ENCODE peak calls at places on chromosomes 11 and 22, in seven cellular contexts. One of them, this sample, is unnamed.

GRCh38 chr11:95068549-95068948 is 1.8 kb downstream of the SRSF8 start:
- DNase-seq in GDM1: peak; percentile 79
- DNase-seq in activated T-helper 1 cell treated with Interleukin-2 at 50 U/mL for 16 hours: peak; percentile 49
- DNase-seq in kidney tubule cell: peak; percentile 96
- DNase-seq in sigmoid colon: peak; percentile 93
- DNase-seq in naive thymus-derived CD4-positive, alpha-beta T cell: peak; percentile 77
- DNase-seq in heart right ventricle: peak; percentile 83
- DNase-seq in this sample: peak; percentile 92

GRCh38 chr11:2563216-2564007 is 118.6 kb downstream of the KCNQ1 start:
- DNase-seq in GDM1: no peak
- DNase-seq in activated T-helper 1 cell treated with Interleukin-2 at 50 U/mL for 16 hours: no peak
- DNase-seq in kidney tubule cell: no peak
- DNase-seq in sigmoid colon: no peak
- DNase-seq in naive thymus-derived CD4-positive, alpha-beta T cell: no peak
- DNase-seq in heart right ventricle: no peak
- DNase-seq in this sample: no peak

GRCh38 chr11:92149996-92150395 is 74.6 kb upstream of the FAT3 start:
- DNase-seq in GDM1: no peak
- DNase-seq in activated T-helper 1 cell treated with Interleukin-2 at 50 U/mL for 16 hours: no peak
- DNase-seq in kidney tubule cell: no peak
- DNase-seq in sigmoid colon: no peak
- DNase-seq in naive thymus-derived CD4-positive, alpha-beta T cell: no peak
- DNase-seq in heart right ventricle: no peak
- DNase-seq in this sample: peak; percentile 20

GRCh38 chr22:49548356-49549202 is 279.1 kb downstream of the BRD1 start:
- DNase-seq in GDM1: no peak
- DNase-seq in activated T-helper 1 cell treated with Interleukin-2 at 50 U/mL for 16 hours: no peak
- DNase-seq in kidney tubule cell: no peak
- DNase-seq in sigmoid colon: peak; percentile 50
- DNase-seq in naive thymus-derived CD4-positive, alpha-beta T cell: no peak
- DNase-seq in heart right ventricle: no peak
- DNase-seq in this sample: no peak

GRCh38 chr11:132318421-132319157 is 948.2 kb downstream of the NTM start:
- DNase-seq in GDM1: no peak
- DNase-seq in activated T-helper 1 cell treated with Interleukin-2 at 50 U/mL for 16 hours: no peak
- DNase-seq in kidney tubule cell: peak; percentile 48
- DNase-seq in sigmoid colon: no peak
- DNase-seq in naive thymus-derived CD4-positive, alpha-beta T cell: no peak
- DNase-seq in heart right ventricle: no peak
- DNase-seq in this sample: peak; percentile 61

GRCh38 chr22:18110194-18110943 is at the start of gene TUBA8:
- DNase-seq in GDM1: no peak
- DNase-seq in activated T-helper 1 cell treated with Interleukin-2 at 50 U/mL for 16 hours: no peak
- DNase-seq in kidney tubule cell: peak; percentile 66
- DNase-seq in sigmoid colon: no peak
- DNase-seq in naive thymus-derived CD4-positive, alpha-beta T cell: no peak
- DNase-seq in heart right ventricle: no peak
- DNase-seq in this sample: peak; percentile 19

GRCh38 chr11:44011797-44012196 is 36.0 kb upstream of the ACCSL start:
- DNase-seq in GDM1: no peak
- DNase-seq in activated T-helper 1 cell treated with Interleukin-2 at 50 U/mL for 16 hours: no peak
- DNase-seq in kidney tubule cell: no peak
- DNase-seq in sigmoid colon: no peak
- DNase-seq in naive thymus-derived CD4-positive, alpha-beta T cell: no peak
- DNase-seq in heart right ventricle: no peak
- DNase-seq in this sample: peak; percentile 74

GRCh38 chr22:28419916-28420315 is 259.7 kb downstream of the TTC28 start:
- DNase-seq in GDM1: no peak
- DNase-seq in activated T-helper 1 cell treated with Interleukin-2 at 50 U/mL for 16 hours: no peak
- DNase-seq in kidney tubule cell: no peak
- DNase-seq in sigmoid colon: no peak
- DNase-seq in naive thymus-derived CD4-positive, alpha-beta T cell: no peak
- DNase-seq in heart right ventricle: no peak
- DNase-seq in this sample: no peak

GRCh38 chr11:6618117-6619020 is 853 bp downstream of the TPP1 start:
- DNase-seq in GDM1: peak; percentile 44
- DNase-seq in activated T-helper 1 cell treated with Interleukin-2 at 50 U/mL for 16 hours: peak; percentile 54
- DNase-seq in kidney tubule cell: peak; percentile 42
- DNase-seq in sigmoid colon: peak; percentile 85
- DNase-seq in naive thymus-derived CD4-positive, alpha-beta T cell: peak; percentile 34
- DNase-seq in heart right ventricle: peak; percentile 57
- DNase-seq in this sample: peak; percentile 66

GRCh38 chr11:3807856-3808845 is at the start of gene PGAP2:
- DNase-seq in GDM1: peak; percentile 28
- DNase-seq in activated T-helper 1 cell treated with Interleukin-2 at 50 U/mL for 16 hours: peak; percentile 39
- DNase-seq in kidney tubule cell: peak; percentile 78
- DNase-seq in sigmoid colon: peak; percentile 72
- DNase-seq in naive thymus-derived CD4-positive, alpha-beta T cell: peak; percentile 52
- DNase-seq in heart right ventricle: peak; percentile 56
- DNase-seq in this sample: peak; percentile 39